ENCODE peak calls at places on chromosomes 13 and 19, in eight cellular contexts. One of them, this sample, is unnamed.

GRCh38 chr13:50124536-50125305 is 109.5 kb downstream of the KCNRG start:
- DNase-seq in right lobe of liver: peak
- DNase-seq in AG04449: no peak
- DNase-seq in mucosa of descending colon: peak
- DNase-seq in WERI-Rb-1: no peak
- DNase-seq in right atrium auricular region: no peak
- DNase-seq in lower leg skin: peak
- DNase-seq in pancreas: peak
- DNase-seq in this sample: peak

GRCh38 chr13:99406799-99407201 is 94.5 kb upstream of the TM9SF2 start:
- DNase-seq in right lobe of liver: no peak
- DNase-seq in AG04449: no peak
- DNase-seq in mucosa of descending colon: no peak
- DNase-seq in WERI-Rb-1: no peak
- DNase-seq in right atrium auricular region: no peak
- DNase-seq in lower leg skin: no peak
- DNase-seq in pancreas: peak
- DNase-seq in this sample: peak

GRCh38 chr13:80132741-80133601 is 208.0 kb downstream of the SPRY2 start:
- DNase-seq in right lobe of liver: peak
- DNase-seq in AG04449: no peak
- DNase-seq in mucosa of descending colon: peak
- DNase-seq in WERI-Rb-1: peak
- DNase-seq in right atrium auricular region: peak
- DNase-seq in lower leg skin: peak
- DNase-seq in pancreas: no peak
- DNase-seq in this sample: peak

GRCh38 chr13:79679334-79679733 is 198.4 kb downstream of the NDFIP2 start:
- DNase-seq in right lobe of liver: peak
- DNase-seq in AG04449: no peak
- DNase-seq in mucosa of descending colon: no peak
- DNase-seq in WERI-Rb-1: peak
- DNase-seq in right atrium auricular region: peak
- DNase-seq in lower leg skin: peak
- DNase-seq in pancreas: peak
- DNase-seq in this sample: peak

GRCh38 chr19:15288146-15288963 is 44.0 kb downstream of the BRD4 start:
- DNase-seq in right lobe of liver: no peak
- DNase-seq in AG04449: no peak
- DNase-seq in mucosa of descending colon: peak
- DNase-seq in WERI-Rb-1: peak
- DNase-seq in right atrium auricular region: no peak
- DNase-seq in lower leg skin: no peak
- DNase-seq in pancreas: no peak
- DNase-seq in this sample: no peak

GRCh38 chr13:103289661-103290060 is 223.4 kb upstream of the SLC10A2 start:
- DNase-seq in right lobe of liver: no peak
- DNase-seq in AG04449: no peak
- DNase-seq in mucosa of descending colon: no peak
- DNase-seq in WERI-Rb-1: no peak
- DNase-seq in right atrium auricular region: no peak
- DNase-seq in lower leg skin: no peak
- DNase-seq in pancreas: no peak
- DNase-seq in this sample: no peak

GRCh38 chr13:51425410-51426042 is 27.3 kb downstream of the INTS6 start:
- DNase-seq in right lobe of liver: no peak
- DNase-seq in AG04449: peak
- DNase-seq in mucosa of descending colon: no peak
- DNase-seq in WERI-Rb-1: no peak
- DNase-seq in right atrium auricular region: no peak
- DNase-seq in lower leg skin: no peak
- DNase-seq in pancreas: no peak
- DNase-seq in this sample: no peak

GRCh38 chr13:28494861-28495585 is at the start of gene FLT1:
- DNase-seq in right lobe of liver: peak
- DNase-seq in AG04449: no peak
- DNase-seq in mucosa of descending colon: peak
- DNase-seq in WERI-Rb-1: peak
- DNase-seq in right atrium auricular region: peak
- DNase-seq in lower leg skin: no peak
- DNase-seq in pancreas: peak
- DNase-seq in this sample: peak

GRCh38 chr19:4723465-4724251 is at the start of gene DPP9:
- DNase-seq in right lobe of liver: peak
- DNase-seq in AG04449: peak
- DNase-seq in mucosa of descending colon: peak
- DNase-seq in WERI-Rb-1: peak
- DNase-seq in right atrium auricular region: peak
- DNase-seq in lower leg skin: peak
- DNase-seq in pancreas: peak
- DNase-seq in this sample: peak
- TF ChIP-seq CTCF in right lobe of liver: peak
- TF ChIP-seq CTCF in AG04449: peak
- TF ChIP-seq CTCF in mucosa of descending colon: no peak
- TF ChIP-seq CTCF in WERI-Rb-1: peak
- TF ChIP-seq CTCF in right atrium auricular region: no peak
- TF ChIP-seq CTCF in lower leg skin: no peak
- TF ChIP-seq CTCF in pancreas: peak
- TF ChIP-seq CTCF in this sample: peak

GRCh38 chr19:39212377-39212742 is 8.3 kb upstream of the SYCN start:
- DNase-seq in right lobe of liver: peak
- DNase-seq in AG04449: no peak
- DNase-seq in mucosa of descending colon: no peak
- DNase-seq in WERI-Rb-1: peak
- DNase-seq in right atrium auricular region: no peak
- DNase-seq in lower leg skin: no peak
- DNase-seq in pancreas: no peak
- DNase-seq in this sample: peak
- TF ChIP-seq CTCF in right lobe of liver: peak
- TF ChIP-seq CTCF in AG04449: peak
- TF ChIP-seq CTCF in mucosa of descending colon: no peak
- TF ChIP-seq CTCF in WERI-Rb-1: peak
- TF ChIP-seq CTCF in right atrium auricular region: peak
- TF ChIP-seq CTCF in lower leg skin: no peak
- TF ChIP-seq CTCF in pancreas: no peak
- TF ChIP-seq CTCF in this sample: no peak

GRCh38 chr19:13334801-13335481 is 171.3 kb downstream of the CACNA1A start:
- DNase-seq in right lobe of liver: no peak
- DNase-seq in AG04449: no peak
- DNase-seq in mucosa of descending colon: no peak
- DNase-seq in WERI-Rb-1: no peak
- DNase-seq in right atrium auricular region: no peak
- DNase-seq in lower leg skin: no peak
- DNase-seq in pancreas: no peak
- DNase-seq in this sample: no peak
- TF ChIP-seq CTCF in right lobe of liver: no peak
- TF ChIP-seq CTCF in AG04449: no peak
- TF ChIP-seq CTCF in mucosa of descending colon: no peak
- TF ChIP-seq CTCF in WERI-Rb-1: no peak
- TF ChIP-seq CTCF in right atrium auricular region: no peak
- TF ChIP-seq CTCF in lower leg skin: no peak
- TF ChIP-seq CTCF in pancreas: no peak
- TF ChIP-seq CTCF in this sample: no peak

DNA sequence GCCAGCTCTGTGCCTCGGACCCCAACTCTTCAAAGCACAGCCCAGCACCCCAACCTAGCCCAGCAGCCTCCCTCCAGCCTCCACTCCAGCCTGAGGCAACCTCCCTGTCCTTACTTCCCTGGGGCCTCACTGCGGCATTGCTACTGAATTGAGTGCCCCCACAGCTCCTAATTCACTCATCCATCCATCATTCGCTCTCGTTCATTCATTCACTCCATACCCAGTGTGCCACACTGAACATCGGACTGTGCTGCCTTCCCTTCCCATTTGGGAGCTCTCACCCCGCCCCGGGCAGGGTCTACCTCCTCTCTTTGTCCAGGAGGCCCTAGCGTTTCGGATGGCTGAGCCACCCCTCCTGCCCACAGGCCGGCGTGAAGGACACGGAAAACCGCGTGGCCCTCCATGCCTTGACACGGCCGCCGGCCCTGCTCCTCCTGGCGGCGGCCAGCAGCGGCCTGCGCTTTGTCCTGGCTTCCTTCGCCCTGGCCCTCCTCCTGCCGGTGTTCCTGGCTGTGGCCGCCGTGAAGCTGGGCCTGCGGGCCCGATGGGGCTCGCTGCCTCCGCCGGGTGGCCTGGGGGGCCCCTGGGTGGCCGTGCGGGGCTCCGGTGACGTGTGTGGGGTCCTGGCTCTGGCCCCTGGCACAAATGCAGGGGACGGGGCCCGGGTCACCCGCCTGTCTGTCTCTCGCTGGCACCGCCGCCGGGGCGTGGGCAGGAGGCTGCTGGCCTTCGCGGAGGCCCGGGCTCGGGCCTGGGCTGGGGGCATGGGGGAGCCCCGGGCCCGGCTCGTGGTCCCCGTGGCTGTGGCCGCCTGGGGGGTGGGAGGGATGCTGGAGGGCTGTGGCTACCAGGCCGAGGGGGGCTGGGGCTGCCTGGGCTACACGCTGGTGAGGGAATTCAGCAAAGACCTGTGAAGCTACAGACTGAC is 1.3 kb downstream of the NAT14 start:
- DNase-seq in right lobe of liver: no peak
- DNase-seq in AG04449: no peak
- DNase-seq in mucosa of descending colon: no peak
- DNase-seq in WERI-Rb-1: no peak
- DNase-seq in right atrium auricular region: no peak
- DNase-seq in lower leg skin: no peak
- DNase-seq in pancreas: peak
- DNase-seq in this sample: peak
- TF ChIP-seq CTCF in right lobe of liver: no peak
- TF ChIP-seq CTCF in AG04449: no peak
- TF ChIP-seq CTCF in mucosa of descending colon: no peak
- TF ChIP-seq CTCF in WERI-Rb-1: no peak
- TF ChIP-seq CTCF in right atrium auricular region: peak
- TF ChIP-seq CTCF in lower leg skin: no peak
- TF ChIP-seq CTCF in pancreas: no peak
- TF ChIP-seq CTCF in this sample: peak

DNA sequence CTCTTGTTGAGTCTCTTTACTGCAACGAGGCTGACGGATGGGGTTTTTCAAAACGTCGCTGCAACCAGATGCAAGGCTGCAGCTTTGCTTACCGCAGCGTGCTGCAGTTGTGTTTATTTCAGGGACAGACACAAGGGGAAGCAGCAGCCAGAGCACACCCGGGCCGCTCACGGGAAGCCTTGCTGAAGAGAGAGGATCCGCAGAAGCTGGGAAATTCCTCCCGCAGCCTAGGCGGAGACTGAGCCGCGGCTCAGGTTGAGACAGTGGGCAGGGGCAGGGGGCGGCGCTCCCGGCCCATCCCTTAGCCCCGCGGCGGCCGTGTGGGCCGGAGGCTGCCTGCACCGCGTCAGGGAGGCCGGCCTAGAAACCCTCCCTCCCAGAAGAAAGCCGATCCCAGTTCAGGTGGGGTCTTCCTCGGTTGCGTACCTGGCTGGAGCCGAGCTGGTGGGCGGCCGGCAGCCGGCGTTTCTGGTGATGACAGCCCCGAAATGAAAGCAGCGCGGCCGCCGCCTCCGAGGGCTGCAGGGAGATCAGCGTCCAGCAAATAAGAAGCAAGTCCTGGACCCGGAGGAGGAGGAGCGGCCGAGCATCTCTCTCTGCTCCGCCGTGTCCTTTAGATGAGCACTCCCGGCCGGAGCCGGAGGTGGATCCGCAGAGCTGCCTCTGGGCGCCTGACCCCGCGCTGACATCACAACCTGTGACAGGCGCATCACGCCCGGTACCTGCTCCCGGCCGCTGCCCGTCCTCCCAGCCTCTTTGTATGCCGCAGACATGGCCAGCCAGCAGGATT is at the start of gene FRY:
- DNase-seq in right lobe of liver: peak
- DNase-seq in AG04449: no peak
- DNase-seq in mucosa of descending colon: peak
- DNase-seq in WERI-Rb-1: peak
- DNase-seq in right atrium auricular region: peak
- DNase-seq in lower leg skin: peak
- DNase-seq in pancreas: peak
- DNase-seq in this sample: peak
- TF ChIP-seq CTCF in right lobe of liver: peak
- TF ChIP-seq CTCF in AG04449: peak
- TF ChIP-seq CTCF in mucosa of descending colon: no peak
- TF ChIP-seq CTCF in WERI-Rb-1: no peak
- TF ChIP-seq CTCF in right atrium auricular region: peak
- TF ChIP-seq CTCF in lower leg skin: no peak
- TF ChIP-seq CTCF in pancreas: no peak
- TF ChIP-seq CTCF in this sample: no peak

DNA sequence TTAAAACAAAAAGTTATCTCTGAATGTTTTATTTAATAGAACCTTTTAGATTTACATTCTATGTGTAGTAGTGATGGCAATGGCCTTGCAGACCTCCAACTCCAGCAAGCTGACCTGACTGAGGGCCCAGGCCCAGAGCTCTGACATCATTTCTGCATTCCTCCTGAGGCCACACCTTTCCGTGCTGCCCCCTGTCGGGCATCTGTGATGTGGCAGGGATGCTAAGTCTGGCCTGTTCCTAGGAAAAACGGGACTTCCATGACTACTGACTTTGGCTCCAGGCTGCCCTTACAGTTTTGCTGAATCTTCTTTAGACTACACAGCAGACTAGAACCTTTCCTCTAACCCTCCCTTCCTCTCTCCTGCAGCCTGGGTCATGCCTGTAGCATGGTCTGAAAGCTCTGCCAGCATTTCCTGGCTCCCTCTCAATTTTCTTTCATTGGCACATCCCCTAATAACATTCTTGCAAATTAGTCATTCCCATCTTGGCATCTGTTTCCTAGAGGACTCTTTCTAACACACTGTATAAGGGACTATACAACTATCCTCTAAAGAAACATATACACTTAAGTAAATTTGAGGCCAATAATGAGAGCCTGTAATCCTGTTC is 249.0 kb downstream of the GPC5 start:
- DNase-seq in right lobe of liver: no peak
- DNase-seq in AG04449: no peak
- DNase-seq in mucosa of descending colon: no peak
- DNase-seq in WERI-Rb-1: peak
- DNase-seq in right atrium auricular region: no peak
- DNase-seq in lower leg skin: no peak
- DNase-seq in pancreas: no peak
- DNase-seq in this sample: peak
- TF ChIP-seq CTCF in right lobe of liver: peak
- TF ChIP-seq CTCF in AG04449: no peak
- TF ChIP-seq CTCF in mucosa of descending colon: no peak
- TF ChIP-seq CTCF in WERI-Rb-1: peak
- TF ChIP-seq CTCF in right atrium auricular region: peak
- TF ChIP-seq CTCF in lower leg skin: no peak
- TF ChIP-seq CTCF in pancreas: peak
- TF ChIP-seq CTCF in this sample: no peak

DNA sequence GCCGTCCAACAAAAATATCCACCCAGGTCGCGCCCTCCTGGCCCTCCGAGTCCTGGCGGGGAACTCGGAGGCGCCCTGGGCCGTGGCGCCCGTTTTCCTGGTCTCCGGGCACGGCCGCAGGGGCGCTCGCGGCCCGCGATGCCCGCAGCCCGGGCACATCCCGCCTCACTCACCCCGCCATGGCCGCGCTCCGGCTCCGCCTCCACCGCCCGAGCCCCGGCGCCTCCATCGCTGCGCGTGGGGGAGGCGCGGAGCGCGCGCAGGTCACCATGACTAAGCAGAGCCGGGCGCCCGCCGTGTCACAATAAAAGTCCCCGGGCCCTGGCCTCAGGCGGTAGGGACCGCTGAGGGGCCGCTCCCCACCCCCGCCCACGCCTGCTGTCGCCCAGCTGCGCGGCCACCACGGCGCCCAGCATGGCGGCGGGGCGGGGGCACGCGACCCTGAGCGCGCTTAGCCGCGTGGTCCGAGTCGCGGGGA is 593 bp downstream of the KEAP1 start:
- DNase-seq in right lobe of liver: peak
- DNase-seq in AG04449: no peak
- DNase-seq in mucosa of descending colon: peak
- DNase-seq in WERI-Rb-1: peak
- DNase-seq in right atrium auricular region: peak
- DNase-seq in lower leg skin: peak
- DNase-seq in pancreas: peak
- DNase-seq in this sample: peak
- TF ChIP-seq CTCF in right lobe of liver: peak
- TF ChIP-seq CTCF in AG04449: no peak
- TF ChIP-seq CTCF in mucosa of descending colon: no peak
- TF ChIP-seq CTCF in WERI-Rb-1: no peak
- TF ChIP-seq CTCF in right atrium auricular region: no peak
- TF ChIP-seq CTCF in lower leg skin: no peak
- TF ChIP-seq CTCF in pancreas: no peak
- TF ChIP-seq CTCF in this sample: no peak